ENCODE peak calls at places on chromosomes 1 and 21, in five cellular contexts. X, K, N, I and G are unnamed samples.

GRCh38 chr1:42133809-42134526 is 19.2 kb upstream of the GUCA2B start:
- DNase-seq in K (no peak), N (no peak), I (no peak), X (no peak), G (no peak)

GRCh38 chr1:186977266-186977957 is 148.7 kb downstream of the PLA2G4A start:
- DNase-seq in K (no peak), N (no peak), I (no peak), X (no peak), G (no peak)

GRCh38 chr21:46129846-46130651 is 25.3 kb downstream of the FTCD start:
- DNase-seq in K (no peak), N (no peak), I (no peak), X (no peak), G (no peak)

GRCh38 chr1:30798389-30798951 is 40.9 kb upstream of the LAPTM5 start:
- DNase-seq in K (no peak), X (no peak), N (no peak), I (no peak), G (peak; percentile 18)

GRCh38 chr1:33299461-33300155 is 21.3 kb downstream of the A3GALT2 start:
- DNase-seq in K (no peak), X (no peak), N (no peak), I (no peak), G (no peak)

GRCh38 chr1:113452921-113453770 is 62.8 kb downstream of the MAGI3 start:
- DNase-seq in X (no peak), K (no peak), I (peak; percentile 51), N (peak; percentile 66), G (peak; percentile 67)

GRCh38 chr1:85048296-85049064 is at the start of gene MCOLN3:
- DNase-seq in I (peak; percentile 26), N (no peak), X (peak; percentile 24), K (peak; percentile 21), G (peak; percentile 2)

GRCh38 chr1:26788836-26789611 is 1.3 kb downstream of the PIGV start:
- DNase-seq in I (peak; percentile 78), K (peak; percentile 83), N (peak; percentile 83), X (peak; percentile 93), G (peak; percentile 91)

GRCh38 chr1:234231061-234231892 is 142.0 kb upstream of the COA6 start:
- DNase-seq in N (no peak), X (no peak), I (no peak), K (no peak), G (no peak)

GRCh38 chr1:184176058-184176457 is 124.5 kb downstream of the TSEN15 start:
- DNase-seq in K (no peak), I (no peak), N (no peak), X (no peak), G (no peak)

GRCh38 chr1:210758261-210758660 is 375.7 kb downstream of the KCNH1 start:
- DNase-seq in N (no peak), K (no peak), X (no peak), I (no peak), G (no peak)

GRCh38 chr1:210751911-210752310 is 382.0 kb downstream of the KCNH1 start:
- DNase-seq in I (no peak), K (no peak), N (no peak), X (no peak), G (no peak)

GRCh38 chr1:210755991-210756669 is 377.8 kb downstream of the KCNH1 start:
- DNase-seq in K (no peak), I (no peak), X (no peak), N (no peak), G (no peak)

GRCh38 chr1:210757677-210758076 is 376.3 kb downstream of the KCNH1 start:
- DNase-seq in K (no peak), X (no peak), N (no peak), I (no peak), G (no peak)

DNA sequence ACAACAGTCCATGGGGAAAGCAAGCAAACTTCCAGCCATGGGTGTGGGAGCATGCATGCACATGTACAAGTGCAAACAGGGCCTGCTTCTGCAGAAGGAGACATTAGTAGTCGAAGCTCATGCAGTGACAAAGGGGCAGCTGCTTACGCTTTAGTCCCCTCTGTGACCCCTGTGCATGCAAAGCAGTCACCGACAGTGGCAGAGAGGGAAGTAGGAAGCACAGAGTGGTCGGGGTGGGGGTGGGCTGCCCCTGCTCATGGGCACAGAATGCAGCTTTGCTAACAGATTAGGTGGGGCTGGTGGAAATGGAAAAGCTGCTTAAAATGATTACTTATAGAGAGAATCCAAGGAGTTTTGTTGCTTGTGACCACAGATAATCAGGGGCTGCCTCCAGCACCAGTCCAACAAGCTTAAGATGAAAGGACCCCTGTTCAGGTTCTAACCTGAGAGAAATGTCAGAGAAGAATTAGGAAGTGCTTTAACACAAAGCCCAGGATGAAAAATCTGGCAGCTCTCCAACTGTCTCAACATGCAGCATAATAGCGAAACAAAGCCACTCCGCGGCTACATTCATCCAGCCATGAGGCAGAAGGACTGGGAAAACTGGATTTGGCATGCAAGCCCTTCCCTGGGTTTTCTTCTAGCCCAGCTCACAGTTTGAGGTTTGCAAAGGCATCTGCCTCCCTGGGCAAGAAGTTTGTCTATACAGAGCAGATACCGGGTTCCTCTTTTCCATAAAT is 378.8 kb downstream of the KCNH1 start:
- DNase-seq in K (no peak), X (no peak), N (no peak), I (no peak), G (no peak)
- TF ChIP-seq POLR2A in K (no peak), X (no peak), N (no peak), I (no peak), G (no peak)

GRCh38 chr1:46665983-46666382 is 2.2 kb downstream of the ATPAF1 start:
- DNase-seq in X (no peak), I (no peak), K (no peak), N (no peak), G (no peak)

GRCh38 chr1:46671554-46671953 is at the start of gene TEX38:
- DNase-seq in I (no peak), X (no peak), N (no peak), K (no peak), G (no peak)

GRCh38 chr1:46670134-46670533 is 1.5 kb upstream of the TEX38 start:
- DNase-seq in K (no peak), N (no peak), I (no peak), X (no peak), G (peak; percentile 38)

GRCh38 chr1:46673749-46674182 is 2.1 kb downstream of the TEX38 start:
- DNase-seq in N (peak; percentile 76), I (peak; percentile 4), X (no peak), K (no peak), G (peak; percentile 87)

DNA sequence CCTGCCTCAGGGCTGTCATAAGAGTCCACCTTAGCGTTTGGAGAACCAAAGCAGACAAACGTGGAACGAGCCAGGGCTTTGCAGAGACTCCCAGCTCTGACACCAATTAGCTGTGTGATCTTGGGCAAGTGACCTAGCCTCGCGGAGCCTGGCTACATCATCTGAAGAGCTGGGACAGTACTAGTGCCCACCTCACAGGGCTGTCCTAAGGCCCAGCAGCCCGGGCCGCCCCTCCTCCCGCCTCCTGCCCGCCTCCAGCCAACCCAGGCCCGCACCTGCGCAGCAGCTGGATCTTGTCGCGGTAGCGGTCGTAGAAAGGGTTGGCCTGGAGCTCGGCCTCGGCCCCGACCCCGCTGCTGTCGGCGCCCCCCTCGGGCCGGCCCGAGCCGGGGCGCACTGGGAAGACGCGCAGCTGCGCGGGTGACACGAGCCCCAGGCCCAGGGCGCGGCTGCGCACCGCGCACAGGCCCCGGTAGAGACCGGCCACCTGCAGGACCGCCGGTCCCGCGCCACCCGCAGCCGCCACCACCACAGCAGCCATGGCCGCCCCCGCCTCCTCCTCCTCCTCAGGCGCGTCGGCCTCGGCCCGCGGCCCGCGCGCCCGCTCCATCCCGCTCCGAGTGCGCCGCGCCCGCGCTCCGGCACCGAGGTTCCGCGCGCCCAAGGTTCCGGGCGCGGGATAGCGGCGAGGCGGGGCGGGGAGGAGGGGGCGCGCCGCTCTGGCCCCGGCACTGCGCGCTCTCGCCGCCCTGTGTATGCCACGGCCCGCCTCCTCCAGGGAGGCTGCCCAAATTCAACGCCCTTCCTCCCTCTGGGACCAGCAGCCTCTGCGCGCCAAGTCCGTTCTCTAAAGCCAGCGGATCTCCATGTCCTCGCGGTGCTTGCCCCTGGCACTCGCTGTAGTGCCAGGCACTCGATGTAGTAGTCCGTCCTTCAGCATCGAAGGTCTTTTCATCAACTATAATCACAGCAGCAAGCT is at the start of gene ATPAF1:
- DNase-seq in N (peak; percentile 57), X (peak; percentile 64), K (peak; percentile 50), I (peak; percentile 82), G (peak; percentile 91)
- TF ChIP-seq POLR2A in N (no peak), X (peak; percentile 58), K (no peak), I (peak; percentile 40), G (peak; percentile 72)

GRCh38 chr1:16904560-16905111 is 8.9 kb downstream of the RNU1-2 start:
- DNase-seq in K (peak; percentile 99), I (peak; percentile 96), X (peak; percentile 100), N (peak; percentile 100), G (peak; percentile 97)
- TF ChIP-seq POLR2A in K (no peak), I (peak; percentile 53), X (peak; percentile 94), N (no peak), G (no peak)

DNA sequence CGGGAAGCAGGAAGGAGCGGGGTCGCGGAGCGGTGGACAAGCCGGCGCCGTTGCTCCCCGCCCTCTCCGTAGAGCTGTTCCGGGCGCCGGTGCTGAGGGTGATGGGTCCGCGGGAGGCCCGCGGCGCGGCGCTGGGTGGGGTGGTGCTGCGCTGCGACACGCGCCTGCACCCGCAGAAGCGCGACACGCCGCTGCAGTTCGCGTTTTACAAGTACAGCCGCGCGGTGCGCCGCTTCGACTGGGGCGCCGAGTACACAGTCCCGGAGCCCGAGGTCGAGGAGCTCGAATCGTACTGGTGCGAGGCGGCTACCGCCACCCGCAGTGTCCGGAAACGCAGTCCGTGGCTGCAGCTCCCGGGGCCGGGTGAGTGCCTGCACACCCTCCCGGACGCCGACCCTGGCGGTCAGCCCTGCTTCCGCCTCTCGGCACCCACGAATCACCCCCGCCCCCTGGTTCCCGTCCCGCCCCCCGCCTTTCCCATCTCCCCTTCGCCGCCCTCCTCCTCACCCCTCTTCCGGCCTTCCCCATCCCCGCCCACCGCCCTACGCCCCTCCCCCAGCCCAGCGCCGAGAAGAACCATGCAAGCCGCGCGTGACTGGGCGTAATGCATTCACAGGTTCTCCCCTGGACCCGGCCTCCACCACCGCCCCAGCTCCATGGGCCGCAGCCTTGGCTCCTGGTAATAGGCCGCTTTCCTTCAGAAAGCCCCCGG is 5.4 kb downstream of the FCRLB start:
- DNase-seq in K (peak; percentile 93), X (peak; percentile 92), I (peak; percentile 89), N (peak; percentile 79), G (peak; percentile 92)
- TF ChIP-seq POLR2A in K (peak; percentile 15), X (peak; percentile 57), I (peak; percentile 96), N (peak; percentile 64), G (peak; percentile 87)

GRCh38 chr1:40384413-40384762 is 10.9 kb downstream of the SMAP2 start:
- DNase-seq in N (no peak), X (no peak), K (no peak), I (no peak), G (peak; percentile 69)

GRCh38 chr1:40382110-40382464 is 8.6 kb downstream of the SMAP2 start:
- DNase-seq in X (no peak), N (no peak), I (no peak), K (no peak), G (peak; percentile 32)

GRCh38 chr1:40383488-40384412 is 10.2 kb downstream of the SMAP2 start:
- DNase-seq in N (peak; percentile 93), I (no peak), X (no peak), K (no peak), G (peak; percentile 94)

GRCh38 chr1:40382601-40383000 is 9.1 kb downstream of the SMAP2 start:
- DNase-seq in I (no peak), X (no peak), K (no peak), N (no peak), G (peak; percentile 67)

DNA sequence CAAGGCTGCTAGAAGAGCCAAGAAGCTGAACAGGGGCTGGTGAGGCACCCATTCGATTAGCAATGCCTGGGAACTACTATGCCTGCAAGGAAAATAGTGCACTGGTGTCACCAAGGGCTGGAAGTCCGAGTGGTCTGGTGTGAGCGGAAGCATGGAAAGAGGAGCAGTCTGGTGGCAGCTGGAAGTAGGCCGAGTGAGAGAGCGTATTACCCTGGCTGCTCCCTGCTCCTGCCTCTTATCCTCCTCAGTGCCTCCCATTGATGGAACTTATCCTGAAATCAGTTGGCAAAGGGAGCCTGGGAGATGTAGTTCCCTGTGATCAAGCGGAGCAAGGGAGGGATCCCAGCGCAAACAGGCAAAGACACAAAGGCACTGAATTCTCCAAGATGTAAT is 9.6 kb downstream of the SMAP2 start:
- DNase-seq in X (no peak), I (no peak), N (no peak), K (no peak), G (peak; percentile 83)
- TF ChIP-seq POLR2A in X (no peak), I (no peak), N (no peak), K (no peak), G (no peak)